ENCODE peak calls at places on chromosomes 1 and 21, in seven cellular contexts. M is mucosa of descending colon, W is body of pancreas, G is NB4, N is AG09309, B is OCI-LY7, H is esophagus muscularis mucosa. A is an unnamed sample.
A peak's percentile ranks its signal among the peaks of the same experiment; 100 is the strongest.

GRCh38 chr1:156154317-156154749 is 948 bp downstream of the SEMA4A start:
- DNase-seq in B (peak; percentile 88), N (no peak), G (peak; percentile 92), M (peak; percentile 74), W (no peak), H (no peak), A (no peak)

GRCh38 chr21:34029724-34030528 is 43.5 kb upstream of the MRPS6 start:
- DNase-seq in B (peak; percentile 90), W (peak; percentile 14), H (no peak), M (no peak), N (no peak), G (peak; percentile 33), A (peak; percentile 90)

GRCh38 chr1:202656951-202657646 is 53.2 kb downstream of the SYT2 start:
- DNase-seq in M (no peak), W (no peak), N (no peak), H (no peak), B (no peak), G (peak; percentile 61), A (peak; percentile 26)

GRCh38 chr1:175003521-175003920 is 3.8 kb downstream of the CACYBP start:
- DNase-seq in H (no peak), W (no peak), M (no peak), N (no peak), B (no peak), G (no peak), A (no peak)

GRCh38 chr1:222417264-222417663 is 130.6 kb downstream of the HHIPL2 start:
- DNase-seq in B (no peak), W (no peak), G (no peak), M (no peak), H (no peak), N (no peak), A (no peak)

GRCh38 chr1:110630770-110631663 is 24.9 kb upstream of the KCNA2 start:
- DNase-seq in M (peak; percentile 84), B (peak; percentile 91), N (no peak), W (peak; percentile 79), H (peak; percentile 94), G (peak; percentile 63), A (peak; percentile 54)

GRCh38 chr1:165173818-165174217 is 182.7 kb downstream of the LMX1A start:
- DNase-seq in W (no peak), M (no peak), N (no peak), B (no peak), H (no peak), G (no peak), A (no peak)

GRCh38 chr1:193187114-193187513 is 701 bp upstream of the B3GALT2 start:
- DNase-seq in W (no peak), B (no peak), N (no peak), G (no peak), H (no peak), M (no peak), A (no peak)

GRCh38 chr1:197485790-197486189 is 217.7 kb downstream of the CRB1 start:
- DNase-seq in W (no peak), N (no peak), G (no peak), H (no peak), M (no peak), B (no peak), A (no peak)

GRCh38 chr1:117653732-117654484 is 48.1 kb downstream of the TENT5C start:
- DNase-seq in M (no peak), G (no peak), H (no peak), W (no peak), B (no peak), N (no peak), A (no peak)

GRCh38 chr21:30251781-30252180 is 31.0 kb downstream of the KRTAP24-1 start:
- DNase-seq in B (no peak), W (no peak), G (no peak), M (no peak), H (no peak), N (no peak), A (no peak)

GRCh38 chr1:41626146-41626545 is 141.7 kb upstream of the EDN2 start:
- DNase-seq in G (no peak), B (no peak), N (no peak), M (no peak), H (no peak), W (peak; percentile 56), A (no peak)

GRCh38 chr1:28668191-28668955 is at the start of gene GMEB1:
- DNase-seq in N (no peak), H (peak; percentile 93), B (peak; percentile 93), M (peak; percentile 92), G (peak; percentile 89), W (peak; percentile 90), A (peak; percentile 84)

GRCh38 chr1:235873571-235873970 is 6.9 kb upstream of the LYST start:
- DNase-seq in N (no peak), H (no peak), G (no peak), B (no peak), W (no peak), M (no peak), A (no peak)

GRCh38 chr1:235872270-235872669 is 5.6 kb upstream of the LYST start:
- DNase-seq in G (no peak), M (no peak), B (no peak), H (no peak), W (no peak), N (no peak), A (no peak)

GRCh38 chr1:235874226-235874625 is 7.5 kb upstream of the LYST start:
- DNase-seq in H (no peak), N (no peak), M (no peak), B (no peak), W (no peak), G (no peak), A (peak; percentile 48)

GRCh38 chr1:235875236-235875635 is 8.5 kb upstream of the LYST start:
- DNase-seq in M (no peak), N (no peak), W (no peak), B (no peak), H (no peak), G (no peak), A (no peak)

GRCh38 chr1:235873045-235873444 is 6.3 kb upstream of the LYST start:
- DNase-seq in H (no peak), N (no peak), M (no peak), G (no peak), B (no peak), W (no peak), A (no peak)
- H3K4me3 ChIP-seq in H (no peak overlapping the region), N (no peak overlapping the region), M (no peak overlapping the region), G (no peak overlapping the region), B (no peak overlapping the region), W (no peak overlapping the region), A (no peak overlapping the region)

DNA sequence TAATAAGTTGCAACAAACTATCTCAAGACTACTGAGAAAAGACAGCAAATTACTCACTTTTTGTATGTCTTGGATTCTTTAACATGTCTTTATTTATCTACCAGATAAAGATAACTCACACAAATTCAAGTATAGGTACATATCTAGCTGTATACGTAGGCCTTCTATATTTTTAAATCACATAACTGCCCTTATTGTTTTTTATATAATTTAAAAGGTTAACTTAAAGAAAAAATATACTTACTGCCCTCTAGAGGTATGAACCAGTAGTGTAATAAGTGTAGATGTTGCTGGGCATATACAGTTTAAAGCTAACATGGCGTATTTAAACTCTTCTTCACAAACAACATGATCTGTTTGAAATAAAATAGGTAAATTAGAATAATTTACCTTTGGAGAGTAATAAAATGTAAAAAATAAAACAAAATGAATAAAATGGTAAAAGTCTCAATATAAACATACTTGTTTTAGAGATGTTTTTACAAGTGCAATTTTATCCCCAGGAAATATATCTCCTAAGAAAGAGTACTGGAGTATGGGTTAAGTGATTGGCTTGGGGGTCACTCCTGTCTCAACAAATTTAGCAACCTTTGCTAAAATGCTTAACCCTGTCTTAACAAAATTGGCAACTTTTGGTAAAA is 235.2 kb downstream of the KCNT2 start:
- DNase-seq in B (peak; percentile 35), H (no peak), W (no peak), N (no peak), G (peak; percentile 30), M (no peak), A (peak; percentile 32)
- TF ChIP-seq CTCF in B (peak; percentile 85), H (peak; percentile 23), W (peak; percentile 20), N (peak; percentile 34), G (peak; percentile 19), M (no peak), A (peak; percentile 49)

GRCh38 chr1:234605983-234606730 is 3.8 kb downstream of the IRF2BP2 start:
- DNase-seq in H (no peak), N (no peak), B (peak; percentile 30), M (peak; percentile 70), G (peak; percentile 78), W (peak; percentile 80), A (peak; percentile 66)

GRCh38 chr1:234604393-234604725 is 5.6 kb downstream of the IRF2BP2 start:
- DNase-seq in G (no peak), N (no peak), W (no peak), M (no peak), B (no peak), H (no peak), A (no peak)

GRCh38 chr1:234606731-234607090 is 3.3 kb downstream of the IRF2BP2 start:
- DNase-seq in M (no peak), H (no peak), W (no peak), B (no peak), N (no peak), G (no peak), A (no peak)

GRCh38 chr1:234604726-234605492 is 5.1 kb downstream of the IRF2BP2 start:
- DNase-seq in N (no peak), M (no peak), B (no peak), H (no peak), W (no peak), G (peak; percentile 62), A (peak; percentile 97)

GRCh38 chr1:234605493-234605982 is 4.4 kb downstream of the IRF2BP2 start:
- DNase-seq in H (no peak), W (no peak), G (peak; percentile 10), B (no peak), M (no peak), N (no peak), A (no peak)
- H3K4me3 ChIP-seq in H (peak overlapping the region; percentile 83), W (peak overlapping the region; percentile 18), G (peak overlapping the region; percentile 95), B (peak overlapping the region; percentile 72), M (no peak overlapping the region), N (peak overlapping the region; percentile 83), A (peak overlapping the region; percentile 84)

DNA sequence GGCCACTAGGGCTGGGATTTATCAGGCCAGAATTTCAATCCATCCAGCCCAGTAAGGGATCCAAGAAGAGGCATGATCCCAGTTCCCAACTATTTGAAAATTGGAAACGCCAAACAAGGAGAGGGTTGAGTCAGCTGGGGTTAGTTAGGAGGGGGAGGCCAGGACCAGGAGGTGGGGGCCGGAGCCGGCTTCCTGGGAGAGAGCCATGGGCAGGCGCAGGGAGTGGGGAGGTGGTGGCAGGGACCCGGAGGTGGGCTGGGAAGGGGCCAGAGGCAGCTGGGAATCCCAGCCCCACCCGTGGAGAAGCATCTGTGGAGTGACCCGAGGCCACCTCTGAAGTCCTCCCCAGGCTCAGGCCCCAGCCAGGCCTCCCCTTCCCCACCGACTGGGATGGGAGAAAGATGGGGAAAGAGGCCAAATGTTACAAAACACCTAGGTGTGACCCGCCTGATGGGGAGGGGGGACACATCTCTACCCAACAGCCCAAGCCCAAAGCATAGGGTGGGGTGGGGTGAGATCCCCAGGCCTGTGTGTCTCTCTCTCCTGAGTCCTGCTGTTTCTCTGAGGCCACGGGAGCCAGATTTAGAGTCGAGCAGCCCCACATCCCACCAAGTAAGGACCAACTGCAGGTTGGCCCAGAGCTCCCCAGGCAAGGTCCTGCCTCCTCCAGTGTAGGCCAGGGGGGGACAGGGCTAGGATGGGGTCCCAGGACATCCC is 10.1 kb downstream of the HSPG2 start:
- DNase-seq in G (no peak), W (no peak), N (no peak), M (peak; percentile 69), H (no peak), B (no peak), A (peak; percentile 63)
- TF ChIP-seq CTCF in G (no peak), W (no peak), N (no peak), M (no peak), H (peak; percentile 8), B (no peak), A (peak; percentile 5)

GRCh38 chr1:160625725-160626498 is 20.9 kb downstream of the SLAMF1 start:
- DNase-seq in W (no peak), H (peak; percentile 55), B (no peak), N (no peak), M (no peak), G (peak; percentile 59), A (no peak)
- H3K4me3 ChIP-seq in W (no peak overlapping the region), H (no peak overlapping the region), B (peak overlapping the region; percentile 43), N (no peak overlapping the region), M (no peak overlapping the region), G (no peak overlapping the region), A (no peak overlapping the region)

A was measured in fibroblast of villous mesenchyme.